ENCODE peak calls at places on chromosomes 12 and 14, in ten cellular contexts. Y, A, C, K, G, F, B, W, M and D are unnamed samples.

GRCh38 chr14:32313977-32314376 is 15.1 kb upstream of the AKAP6 start:
- DNase-seq in A (no peak), F (no peak), Y (no peak), W (no peak), M (no peak), B (no peak), K (no peak), C (no peak), G (no peak), D (no peak)

GRCh38 chr12:63907561-63907960 is 63.1 kb downstream of the SRGAP1 start:
- DNase-seq in G (no peak), F (no peak), M (no peak), C (no peak), B (no peak), W (peak), A (no peak), Y (no peak), K (no peak), D (peak)

GRCh38 chr12:806116-806805 is 53.9 kb downstream of the WNK1 start:
- DNase-seq in K (no peak), Y (no peak), W (no peak), B (no peak), G (no peak), C (no peak), M (peak), F (no peak), A (peak), D (peak)

GRCh38 chr12:93552427-93552826 is 20.0 kb upstream of the SOCS2 start:
- DNase-seq in G (no peak), M (no peak), W (no peak), F (no peak), C (no peak), Y (no peak), K (no peak), A (no peak), B (no peak), D (no peak)

GRCh38 chr14:65222434-65222833 is 120.1 kb upstream of the MAX start:
- DNase-seq in K (peak), Y (peak), G (peak), W (peak), A (no peak), B (peak), C (peak), M (peak), F (peak), D (peak)

GRCh38 chr14:20614038-20614840 is 23.1 kb upstream of the RNASE12 start:
- DNase-seq in A (no peak), Y (no peak), G (peak), C (no peak), F (no peak), W (peak), K (peak), M (no peak), B (no peak), D (peak)

GRCh38 chr12:112207397-112207924 is 82.1 kb downstream of the TRAFD1 start:
- DNase-seq in W (no peak), M (no peak), G (no peak), B (no peak), K (no peak), F (no peak), C (no peak), Y (no peak), A (no peak), D (no peak)

GRCh38 chr12:120539303-120539702 is 5.1 kb downstream of the RNF10 start:
- DNase-seq in B (no peak), A (no peak), G (no peak), F (no peak), Y (no peak), M (peak), C (no peak), K (peak), W (peak), D (peak)

GRCh38 chr12:3835914-3836313 is 37.3 kb downstream of the PARP11 start:
- DNase-seq in Y (no peak), K (no peak), W (no peak), F (no peak), A (no peak), G (no peak), C (no peak), B (no peak), M (no peak), D (no peak)

GRCh38 chr12:113133036-113133435 is 2.5 kb downstream of the RASAL1 start:
- DNase-seq in Y (no peak), M (no peak), F (no peak), B (no peak), W (no peak), K (no peak), A (no peak), C (no peak), G (no peak), D (no peak)

GRCh38 chr12:3684449-3685051 is 68.4 kb downstream of the CRACR2A start:
- DNase-seq in Y (peak), G (no peak), W (no peak), F (no peak), A (no peak), B (peak), M (no peak), K (no peak), C (no peak), D (peak)

GRCh38 chr12:56864318-56864717 is 69.9 kb downstream of the SDR9C7 start:
- DNase-seq in Y (no peak), C (no peak), G (no peak), W (no peak), K (no peak), B (no peak), M (no peak), F (no peak), A (no peak), D (no peak)

GRCh38 chr12:94973202-94973601 is 30.3 kb downstream of the NDUFA12 start:
- DNase-seq in G (no peak), K (peak), W (peak), Y (no peak), A (peak), F (no peak), B (no peak), M (no peak), C (no peak), D (peak)

GRCh38 chr12:46377678-46378077 is 5.1 kb upstream of the SLC38A2 start:
- DNase-seq in B (no peak), G (no peak), K (no peak), A (no peak), C (no peak), M (no peak), F (no peak), W (peak), Y (no peak), D (no peak)

GRCh38 chr12:26748741-26749431 is 84.1 kb downstream of the ITPR2 start:
- DNase-seq in K (peak), B (no peak), Y (no peak), F (no peak), C (no peak), G (no peak), A (peak), W (peak), M (peak), D (peak)

GRCh38 chr14:61567838-61568571 is 127.3 kb upstream of the HIF1A start:
- DNase-seq in C (no peak), F (no peak), A (no peak), W (peak), K (no peak), Y (no peak), G (no peak), M (no peak), B (peak), D (no peak)

GRCh38 chr14:43535231-43535838 is 971.7 kb downstream of the FSCB start:
- DNase-seq in C (no peak), M (no peak), W (no peak), A (no peak), F (no peak), G (no peak), B (no peak), Y (no peak), K (no peak), D (no peak)

GRCh38 chr12:109770861-109771670 is 57.4 kb downstream of the FAM222A start:
- DNase-seq in K (no peak), Y (no peak), A (no peak), C (no peak), G (no peak), B (no peak), W (no peak), M (no peak), F (no peak), D (no peak)

GRCh38 chr14:89137514-89138163 is 279.4 kb downstream of the FOXN3 start:
- DNase-seq in C (no peak), B (no peak), G (peak), Y (no peak), F (no peak), K (peak), A (peak), M (peak), W (peak), D (peak)

GRCh38 chr12:132194556-132194955 is 50.3 kb downstream of the NOC4L start:
- DNase-seq in G (no peak), B (no peak), K (no peak), C (no peak), W (no peak), F (no peak), M (no peak), A (no peak), Y (no peak), D (no peak)

GRCh38 chr12:44193281-44193680 is 357.4 kb downstream of the TMEM117 start:
- DNase-seq in K (peak), B (no peak), Y (no peak), A (no peak), C (no peak), W (no peak), G (no peak), F (no peak), M (no peak), D (no peak)

GRCh38 chr12:121933522-121934317 is 15.3 kb downstream of the CFAP251 start:
- DNase-seq in B (peak), F (no peak), M (peak), K (peak), C (no peak), W (peak), Y (no peak), G (no peak), A (peak), D (peak)

GRCh38 chr12:5220835-5221234 is 177.2 kb downstream of the KCNA5 start:
- DNase-seq in K (peak), G (no peak), M (no peak), A (peak), F (no peak), W (no peak), B (no peak), C (no peak), Y (no peak), D (no peak)

GRCh38 chr12:131114942-131115584 is 161.4 kb downstream of the ADGRD1 start:
- DNase-seq in M (peak), A (no peak), F (no peak), C (no peak), W (no peak), G (no peak), K (no peak), B (peak), Y (no peak), D (no peak)

GRCh38 chr12:52316701-52317100 is 4.5 kb downstream of the KRT83 start:
- DNase-seq in G (no peak), C (no peak), B (no peak), Y (no peak), M (no peak), A (no peak), K (no peak), W (no peak), F (no peak), D (no peak)

GRCh38 chr14:99930420-99931274 is 134.6 kb upstream of the EVL start:
- DNase-seq in K (no peak), M (no peak), Y (no peak), B (no peak), W (no peak), F (no peak), C (no peak), A (no peak), G (no peak), D (no peak)

GRCh38 chr12:49895773-49896172 is 7.9 kb downstream of the FAIM2 start:
- DNase-seq in M (no peak), W (no peak), B (no peak), C (no peak), K (no peak), G (no peak), A (no peak), Y (no peak), F (no peak), D (no peak)

GRCh38 chr14:68741839-68742470 is 50.9 kb downstream of the ZFP36L1 start:
- DNase-seq in K (no peak), G (no peak), W (no peak), M (no peak), C (no peak), F (no peak), B (no peak), A (no peak), Y (no peak), D (no peak)

GRCh38 chr12:88291498-88292131 is 149.5 kb downstream of the TMTC3 start:
- DNase-seq in C (no peak), G (no peak), K (peak), B (no peak), M (no peak), A (no peak), F (no peak), W (peak), Y (no peak), D (no peak)

GRCh38 chr12:2644678-2645405 is 149.9 kb upstream of the FKBP4 start:
- DNase-seq in W (no peak), M (no peak), C (no peak), B (no peak), Y (peak), K (no peak), F (no peak), A (no peak), G (no peak), D (no peak)

GRCh38 chr14:50410921-50411320 is 14.2 kb upstream of the CDKL1 start:
- DNase-seq in K (no peak), W (peak), C (no peak), F (no peak), M (peak), G (no peak), Y (no peak), A (peak), B (no peak), D (peak)

GRCh38 chr12:32586390-32586789 is 92.7 kb upstream of the DNM1L start:
- DNase-seq in G (no peak), F (no peak), Y (peak), K (peak), C (no peak), B (peak), W (peak), A (peak), M (peak), D (peak)

GRCh38 chr14:61570961-61571299 is 124.4 kb upstream of the HIF1A start:
- DNase-seq in K (no peak), A (no peak), F (no peak), M (no peak), W (no peak), Y (no peak), G (no peak), C (no peak), B (no peak), D (no peak)

GRCh38 chr12:107467716-107468115 is 217.9 kb upstream of the PWP1 start:
- DNase-seq in F (no peak), M (no peak), Y (no peak), G (no peak), B (no peak), C (no peak), A (no peak), K (no peak), W (no peak), D (no peak)

GRCh38 chr12:19036673-19037357 is 92.7 kb upstream of the PLEKHA5 start:
- DNase-seq in K (no peak), M (no peak), C (no peak), W (no peak), Y (no peak), F (no peak), A (peak), G (no peak), B (no peak), D (peak)

GRCh38 chr12:179885-180284 is 34.1 kb downstream of the SLC6A12 start:
- DNase-seq in F (no peak), Y (no peak), W (no peak), M (no peak), A (no peak), K (no peak), C (no peak), G (no peak), B (no peak), D (no peak)

GRCh38 chr12:85280138-85280983 is at the start of gene ALX1:
- DNase-seq in A (no peak), K (peak), C (no peak), M (peak), B (peak), F (no peak), G (peak), W (peak), Y (no peak), D (peak)

GRCh38 chr12:49200882-49201594 is 12.2 kb upstream of the TUBA1A start:
- DNase-seq in M (peak), W (peak), B (peak), K (peak), Y (peak), C (no peak), G (no peak), F (no peak), A (peak), D (peak)